ENCODE peak calls at places on chromosomes 6 and 20, in six cellular contexts. One of them, this sample, is unnamed.

GRCh38 chr6:125950293-125950692 is 6.3 kb upstream of the HINT3 start:
- DNase-seq in coronary artery: no peak
- DNase-seq in lower lobe of right lung: no peak
- DNase-seq in HFF-Myc: no peak
- DNase-seq in dorsolateral prefrontal cortex: no peak
- DNase-seq in choroid plexus epithelial cell: peak
- DNase-seq in this sample: peak

GRCh38 chr20:57432874-57433491 is 41.8 kb downstream of the RBM38 start:
- DNase-seq in coronary artery: no peak
- DNase-seq in lower lobe of right lung: peak
- DNase-seq in choroid plexus epithelial cell: no peak
- DNase-seq in HFF-Myc: no peak
- DNase-seq in dorsolateral prefrontal cortex: no peak
- DNase-seq in this sample: no peak

GRCh38 chr6:12916001-12916400 is 199.4 kb downstream of the PHACTR1 start:
- DNase-seq in HFF-Myc: no peak
- DNase-seq in choroid plexus epithelial cell: no peak
- DNase-seq in coronary artery: no peak
- DNase-seq in lower lobe of right lung: no peak
- DNase-seq in dorsolateral prefrontal cortex: no peak
- DNase-seq in this sample: no peak

GRCh38 chr6:44264154-44265002 is 973 bp downstream of the NFKBIE start:
- DNase-seq in lower lobe of right lung: peak
- DNase-seq in coronary artery: no peak
- DNase-seq in choroid plexus epithelial cell: no peak
- DNase-seq in HFF-Myc: no peak
- DNase-seq in dorsolateral prefrontal cortex: no peak
- DNase-seq in this sample: no peak

GRCh38 chr6:12748411-12748810 is 31.8 kb downstream of the PHACTR1 start:
- DNase-seq in lower lobe of right lung: no peak
- DNase-seq in coronary artery: no peak
- DNase-seq in HFF-Myc: no peak
- DNase-seq in choroid plexus epithelial cell: no peak
- DNase-seq in dorsolateral prefrontal cortex: no peak
- DNase-seq in this sample: no peak

GRCh38 chr20:56483970-56484369 is 15.5 kb downstream of the RTF2 start:
- DNase-seq in HFF-Myc: no peak
- DNase-seq in choroid plexus epithelial cell: no peak
- DNase-seq in lower lobe of right lung: no peak
- DNase-seq in coronary artery: no peak
- DNase-seq in dorsolateral prefrontal cortex: no peak
- DNase-seq in this sample: no peak

GRCh38 chr6:120965814-120966213 is 368.5 kb downstream of the TBC1D32 start:
- DNase-seq in choroid plexus epithelial cell: no peak
- DNase-seq in HFF-Myc: no peak
- DNase-seq in lower lobe of right lung: no peak
- DNase-seq in coronary artery: no peak
- DNase-seq in dorsolateral prefrontal cortex: no peak
- DNase-seq in this sample: no peak

GRCh38 chr20:10093087-10093591 is 58.4 kb downstream of the ANKEF1 start:
- DNase-seq in choroid plexus epithelial cell: peak
- DNase-seq in lower lobe of right lung: no peak
- DNase-seq in dorsolateral prefrontal cortex: peak
- DNase-seq in HFF-Myc: peak
- DNase-seq in coronary artery: no peak
- DNase-seq in this sample: peak

GRCh38 chr20:41273445-41273844 is 44.1 kb downstream of the ZHX3 start:
- DNase-seq in dorsolateral prefrontal cortex: no peak
- DNase-seq in coronary artery: no peak
- DNase-seq in lower lobe of right lung: no peak
- DNase-seq in choroid plexus epithelial cell: no peak
- DNase-seq in HFF-Myc: no peak
- DNase-seq in this sample: no peak

GRCh38 chr6:72968704-72969103 is 256.6 kb downstream of the KHDC1L start:
- DNase-seq in lower lobe of right lung: no peak
- DNase-seq in HFF-Myc: no peak
- DNase-seq in coronary artery: no peak
- DNase-seq in choroid plexus epithelial cell: no peak
- DNase-seq in dorsolateral prefrontal cortex: no peak
- DNase-seq in this sample: peak

GRCh38 chr6:109743739-109744138 is 52.6 kb downstream of the FIG4 start:
- DNase-seq in lower lobe of right lung: no peak
- DNase-seq in coronary artery: no peak
- DNase-seq in choroid plexus epithelial cell: peak
- DNase-seq in dorsolateral prefrontal cortex: no peak
- DNase-seq in HFF-Myc: peak
- DNase-seq in this sample: peak

GRCh38 chr6:132598473-132598872 is 8.9 kb upstream of the TAAR5 start:
- DNase-seq in lower lobe of right lung: no peak
- DNase-seq in dorsolateral prefrontal cortex: no peak
- DNase-seq in HFF-Myc: no peak
- DNase-seq in coronary artery: no peak
- DNase-seq in choroid plexus epithelial cell: no peak
- DNase-seq in this sample: peak

GRCh38 chr6:143040018-143040417 is 20.7 kb upstream of the AIG1 start:
- DNase-seq in coronary artery: no peak
- DNase-seq in lower lobe of right lung: no peak
- DNase-seq in dorsolateral prefrontal cortex: no peak
- DNase-seq in choroid plexus epithelial cell: no peak
- DNase-seq in HFF-Myc: no peak
- DNase-seq in this sample: no peak

GRCh38 chr6:74626288-74626687 is 579.6 kb downstream of the COL12A1 start:
- DNase-seq in lower lobe of right lung: no peak
- DNase-seq in coronary artery: no peak
- DNase-seq in choroid plexus epithelial cell: no peak
- DNase-seq in dorsolateral prefrontal cortex: no peak
- DNase-seq in HFF-Myc: no peak
- DNase-seq in this sample: no peak

GRCh38 chr6:33856655-33857054 is 52.9 kb upstream of the MLN start:
- DNase-seq in dorsolateral prefrontal cortex: no peak
- DNase-seq in HFF-Myc: no peak
- DNase-seq in choroid plexus epithelial cell: no peak
- DNase-seq in coronary artery: no peak
- DNase-seq in lower lobe of right lung: no peak
- DNase-seq in this sample: no peak

GRCh38 chr6:147508073-147508870 is at the start of gene SAMD5:
- DNase-seq in dorsolateral prefrontal cortex: no peak
- DNase-seq in choroid plexus epithelial cell: peak
- DNase-seq in coronary artery: no peak
- DNase-seq in lower lobe of right lung: peak
- DNase-seq in HFF-Myc: peak
- DNase-seq in this sample: peak

GRCh38 chr20:47792021-47792618 is 6.8 kb upstream of the SULF2 start:
- DNase-seq in HFF-Myc: peak
- DNase-seq in lower lobe of right lung: peak
- DNase-seq in dorsolateral prefrontal cortex: no peak
- DNase-seq in coronary artery: peak
- DNase-seq in choroid plexus epithelial cell: peak
- DNase-seq in this sample: peak

DNA sequence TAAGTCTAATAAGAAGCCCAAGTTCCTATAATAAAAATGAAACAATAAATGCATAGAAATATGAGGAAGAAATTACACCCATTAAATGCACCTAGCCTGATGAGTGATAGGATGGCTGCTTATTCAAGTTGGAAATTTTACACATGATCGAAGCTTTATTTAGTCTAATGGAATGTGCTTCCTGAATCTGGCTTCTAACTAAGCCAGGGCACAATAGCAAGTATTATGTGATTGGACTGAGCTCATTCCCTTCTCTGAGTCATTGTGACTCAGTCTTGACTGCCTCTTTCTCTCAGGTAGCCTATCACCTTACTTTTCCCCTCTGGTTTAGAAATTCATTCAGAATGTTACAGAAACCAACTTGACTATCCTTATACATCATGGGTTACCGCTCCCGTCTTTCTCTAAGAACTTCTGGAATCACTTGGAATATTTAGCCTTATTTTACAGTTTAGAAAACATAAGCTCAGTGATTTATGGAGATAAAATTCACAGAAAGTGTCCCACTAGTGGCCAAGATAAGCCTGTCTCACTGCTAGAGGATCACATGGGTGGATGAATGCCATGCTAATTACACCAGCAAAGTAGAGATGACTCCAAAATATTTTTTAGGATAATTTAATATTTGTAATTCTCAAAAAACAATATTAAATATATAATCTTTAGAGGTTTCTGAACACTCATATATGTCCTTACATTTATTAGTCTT is 505.3 kb upstream of the JAG1 start:
- DNase-seq in HFF-Myc: peak
- DNase-seq in dorsolateral prefrontal cortex: no peak
- DNase-seq in coronary artery: no peak
- DNase-seq in choroid plexus epithelial cell: peak
- DNase-seq in lower lobe of right lung: no peak
- DNase-seq in this sample: peak
- TF ChIP-seq CTCF in HFF-Myc: no peak
- TF ChIP-seq CTCF in dorsolateral prefrontal cortex: no peak
- TF ChIP-seq CTCF in coronary artery: no peak
- TF ChIP-seq CTCF in choroid plexus epithelial cell: no peak
- TF ChIP-seq CTCF in lower lobe of right lung: no peak
- TF ChIP-seq CTCF in this sample: no peak

DNA sequence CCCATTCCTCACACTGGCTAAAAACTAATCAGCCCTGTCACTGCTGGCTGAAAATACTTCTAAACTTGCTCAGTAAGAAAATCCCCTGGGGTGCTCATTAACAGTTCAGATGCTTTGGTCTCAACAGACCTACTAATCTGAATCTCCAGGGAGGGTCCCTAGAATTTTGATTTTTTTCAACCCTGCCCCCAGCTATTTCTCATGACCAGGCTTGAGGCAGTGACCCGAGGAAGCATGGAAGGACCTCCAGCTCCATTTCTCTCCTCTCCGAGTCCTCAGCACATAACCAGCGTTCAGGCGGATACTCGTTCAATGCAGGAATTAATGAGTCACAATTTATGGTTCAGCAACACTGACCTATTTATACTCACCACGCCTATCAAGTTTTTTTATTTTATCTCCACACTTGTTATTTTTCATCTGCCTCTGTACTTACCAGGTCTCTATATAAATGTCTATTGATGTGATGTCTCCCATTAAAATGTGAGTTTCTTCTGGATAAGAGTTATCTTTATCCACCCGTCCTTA is 369.2 kb upstream of the CDH4 start:
- DNase-seq in HFF-Myc: no peak
- DNase-seq in lower lobe of right lung: no peak
- DNase-seq in dorsolateral prefrontal cortex: no peak
- DNase-seq in coronary artery: no peak
- DNase-seq in choroid plexus epithelial cell: no peak
- DNase-seq in this sample: no peak
- H3K4me3 ChIP-seq in HFF-Myc: no peak
- H3K4me3 ChIP-seq in lower lobe of right lung: no peak
- H3K4me3 ChIP-seq in dorsolateral prefrontal cortex: no peak
- H3K4me3 ChIP-seq in coronary artery: no peak
- H3K4me3 ChIP-seq in choroid plexus epithelial cell: no peak
- H3K4me3 ChIP-seq in this sample: no peak

GRCh38 chr6:113856011-113856551 is 1.1 kb upstream of the MARCKS start:
- DNase-seq in dorsolateral prefrontal cortex: no peak
- DNase-seq in coronary artery: no peak
- DNase-seq in lower lobe of right lung: no peak
- DNase-seq in choroid plexus epithelial cell: peak
- DNase-seq in HFF-Myc: no peak
- DNase-seq in this sample: peak

GRCh38 chr6:113856571-113857564 is at the start of gene MARCKS:
- DNase-seq in coronary artery: peak
- DNase-seq in HFF-Myc: no peak
- DNase-seq in dorsolateral prefrontal cortex: peak
- DNase-seq in choroid plexus epithelial cell: peak
- DNase-seq in lower lobe of right lung: peak
- DNase-seq in this sample: peak

GRCh38 chr6:113853252-113853651 is 3.9 kb upstream of the MARCKS start:
- DNase-seq in lower lobe of right lung: no peak
- DNase-seq in coronary artery: no peak
- DNase-seq in HFF-Myc: no peak
- DNase-seq in dorsolateral prefrontal cortex: no peak
- DNase-seq in choroid plexus epithelial cell: no peak
- DNase-seq in this sample: no peak

GRCh38 chr6:113855500-113856010 is 1.6 kb upstream of the MARCKS start:
- DNase-seq in choroid plexus epithelial cell: peak
- DNase-seq in coronary artery: peak
- DNase-seq in lower lobe of right lung: peak
- DNase-seq in HFF-Myc: no peak
- DNase-seq in dorsolateral prefrontal cortex: no peak
- DNase-seq in this sample: peak

DNA sequence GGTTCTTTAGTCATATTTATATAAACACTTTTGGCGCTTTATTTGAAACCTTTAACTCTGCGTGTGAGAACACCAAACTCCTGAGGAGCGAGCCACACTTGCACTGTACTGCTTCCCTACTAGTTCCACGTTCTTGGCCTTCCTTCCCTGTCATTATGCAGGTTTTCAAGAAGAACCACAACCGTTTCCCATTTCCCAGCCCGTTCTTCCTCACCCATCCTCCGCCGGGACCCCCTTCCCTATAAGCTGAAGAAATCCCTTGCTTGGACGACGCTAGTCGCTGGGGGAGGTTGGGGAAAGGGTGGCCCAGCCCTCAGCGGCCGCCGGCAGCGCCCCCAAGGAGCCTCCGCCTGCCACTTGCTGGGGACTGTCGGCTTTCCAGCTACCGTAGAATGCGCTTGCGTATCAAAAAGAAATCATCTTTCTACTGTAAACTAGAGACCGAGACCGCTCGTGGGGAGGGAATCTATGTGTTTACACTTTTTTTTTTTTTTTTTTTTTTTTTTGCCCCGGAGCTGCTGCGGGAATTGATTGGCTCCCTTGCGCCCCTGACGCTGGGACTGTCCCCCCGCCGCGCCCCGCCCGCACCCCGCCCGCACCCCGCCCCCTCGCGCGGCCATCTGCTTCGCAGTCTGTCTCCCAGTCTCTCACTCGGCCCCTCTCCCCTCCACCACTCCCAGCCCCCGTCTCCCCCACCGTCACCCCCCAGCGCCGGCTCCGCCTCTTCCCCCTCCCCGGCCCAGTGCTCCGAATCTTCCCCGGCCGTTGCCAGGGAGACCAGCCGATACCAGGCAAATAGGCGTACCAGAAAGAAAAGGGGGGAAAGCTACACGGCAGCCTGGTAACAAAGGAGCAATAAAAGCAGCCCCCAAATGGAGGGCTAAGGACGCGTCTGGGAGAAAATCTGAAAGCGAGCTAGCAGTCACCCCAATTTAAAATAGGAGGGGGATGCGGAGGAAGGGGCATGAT is 2.3 kb upstream of the MARCKS start:
- DNase-seq in coronary artery: peak
- DNase-seq in choroid plexus epithelial cell: peak
- DNase-seq in dorsolateral prefrontal cortex: peak
- DNase-seq in lower lobe of right lung: peak
- DNase-seq in HFF-Myc: no peak
- DNase-seq in this sample: peak
- TF ChIP-seq CTCF in coronary artery: no peak
- TF ChIP-seq CTCF in choroid plexus epithelial cell: peak
- TF ChIP-seq CTCF in dorsolateral prefrontal cortex: peak
- TF ChIP-seq CTCF in lower lobe of right lung: peak
- TF ChIP-seq CTCF in HFF-Myc: peak
- TF ChIP-seq CTCF in this sample: no peak

DNA sequence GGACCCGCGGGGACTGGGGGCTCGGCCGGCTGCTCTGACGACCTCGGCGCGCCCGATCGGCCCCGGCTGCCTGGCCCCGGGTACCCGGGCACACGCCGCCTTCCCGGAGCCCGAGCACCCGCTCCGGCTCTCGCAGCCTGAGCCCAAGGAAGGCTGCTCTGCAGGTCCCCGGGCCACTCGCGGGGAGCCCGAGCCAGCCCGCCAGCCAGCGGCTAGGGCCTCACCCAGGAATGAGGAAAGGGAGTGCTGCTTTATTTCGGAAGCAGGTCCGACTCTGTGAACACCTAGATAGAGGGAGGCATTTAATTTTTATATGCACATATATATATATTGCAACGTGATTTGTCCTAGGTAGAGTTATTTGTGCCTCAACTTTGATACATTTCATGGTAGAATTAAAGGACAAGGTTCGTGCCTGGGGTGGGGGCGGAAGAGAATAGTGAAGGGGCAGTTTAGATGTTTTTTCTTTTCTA is 15.5 kb downstream of the FOXA2 start:
- DNase-seq in lower lobe of right lung: peak
- DNase-seq in HFF-Myc: no peak
- DNase-seq in dorsolateral prefrontal cortex: no peak
- DNase-seq in choroid plexus epithelial cell: no peak
- DNase-seq in coronary artery: no peak
- DNase-seq in this sample: no peak
- H3K4me3 ChIP-seq in lower lobe of right lung: peak
- H3K4me3 ChIP-seq in HFF-Myc: no peak
- H3K4me3 ChIP-seq in dorsolateral prefrontal cortex: no peak
- H3K4me3 ChIP-seq in choroid plexus epithelial cell: no peak
- H3K4me3 ChIP-seq in coronary artery: peak
- H3K4me3 ChIP-seq in this sample: no peak